ENCODE peak calls at places on chromosomes 4 and X, in four cellular contexts. D is M059J, L is germinal center, V is adrenal gland. Y is an unnamed sample.

GRCh38 chrX:103953353-103953752 is 9.1 kb upstream of the TMSB15B start:
- DNase-seq in D (no peak), L (no peak), V (no peak), Y (no peak)

GRCh38 chrX:69959712-69960111 is 90.0 kb downstream of the AWAT2 start:
- DNase-seq in D (no peak), L (no peak), V (no peak), Y (no peak)

GRCh38 chr4:17280266-17280665 is 231.6 kb downstream of the QDPR start:
- DNase-seq in D (no peak), L (no peak), V (no peak), Y (no peak)

GRCh38 chrX:21741378-21741777 is 16.5 kb downstream of the SMPX start:
- DNase-seq in D (no peak), L (no peak), V (no peak), Y (no peak)

GRCh38 chrX:141469469-141469868 is 115.1 kb downstream of the SPANXA1 start:
- DNase-seq in D (peak; percentile 48), L (no peak), V (no peak), Y (no peak)

GRCh38 chrX:118977424-118977823 is 3.0 kb downstream of the LONRF3 start:
- DNase-seq in D (no peak), L (no peak), V (no peak), Y (no peak)

GRCh38 chr4:66300336-66300934 is 630.1 kb upstream of the EPHA5 start:
- DNase-seq in D (peak; percentile 9), L (no peak), V (no peak), Y (no peak)

GRCh38 chr4:48832571-48832970 is 1.7 kb downstream of the OCIAD1 start:
- DNase-seq in D (no peak), L (no peak), V (no peak), Y (no peak)

GRCh38 chrX:21993265-21993664 is 38.9 kb upstream of the PHEX start:
- DNase-seq in D (no peak), L (peak; percentile 24), V (peak; percentile 21), Y (no peak)

GRCh38 chr4:163404570-163404969 is 60.9 kb downstream of the NPY5R start:
- DNase-seq in D (no peak), L (no peak), V (no peak), Y (peak; percentile 35)

GRCh38 chr4:16225996-16226815 is at the start of gene TAPT1:
- DNase-seq in D (peak; percentile 51), L (peak; percentile 83), V (peak; percentile 89), Y (peak; percentile 81)